ENCODE peak calls at places on chromosomes 6 and 20, in four cellular contexts. One of them, this sample, is unnamed.

GRCh38 chr6:26593278-26594127 is 3.2 kb upstream of the ABT1 start:
- DNase-seq in heart right ventricle: no peak
- DNase-seq in neuronal stem cell: no peak
- DNase-seq in naive thymus-derived CD4-positive, alpha-beta T cell: no peak
- DNase-seq in this sample: no peak

GRCh38 chr6:116451916-116452315 is 9.3 kb upstream of the CALHM6 start:
- DNase-seq in naive thymus-derived CD4-positive, alpha-beta T cell: no peak
- DNase-seq in neuronal stem cell: no peak
- DNase-seq in heart right ventricle: no peak
- DNase-seq in this sample: no peak

GRCh38 chr6:125564941-125565340 is 184.5 kb upstream of the HEY2 start:
- DNase-seq in heart right ventricle: no peak
- DNase-seq in neuronal stem cell: peak
- DNase-seq in naive thymus-derived CD4-positive, alpha-beta T cell: no peak
- DNase-seq in this sample: no peak

GRCh38 chr6:104689551-104690205 is 170.0 kb downstream of the HACE1 start:
- DNase-seq in heart right ventricle: no peak
- DNase-seq in neuronal stem cell: no peak
- DNase-seq in naive thymus-derived CD4-positive, alpha-beta T cell: no peak
- DNase-seq in this sample: no peak

GRCh38 chr6:16146527-16146955 is 17.7 kb downstream of the MYLIP start:
- DNase-seq in naive thymus-derived CD4-positive, alpha-beta T cell: no peak
- DNase-seq in neuronal stem cell: no peak
- DNase-seq in heart right ventricle: no peak
- DNase-seq in this sample: no peak

GRCh38 chr20:63230800-63231268 is 4.9 kb upstream of the BIRC7 start:
- DNase-seq in heart right ventricle: peak
- DNase-seq in naive thymus-derived CD4-positive, alpha-beta T cell: no peak
- DNase-seq in neuronal stem cell: peak
- DNase-seq in this sample: no peak

GRCh38 chr6:4023240-4023639 is 55.7 kb downstream of the FAM217A start:
- DNase-seq in naive thymus-derived CD4-positive, alpha-beta T cell: no peak
- DNase-seq in neuronal stem cell: no peak
- DNase-seq in heart right ventricle: no peak
- DNase-seq in this sample: no peak

GRCh38 chr6:9537381-9537780 is 877.5 kb downstream of the TFAP2A start:
- DNase-seq in naive thymus-derived CD4-positive, alpha-beta T cell: no peak
- DNase-seq in heart right ventricle: no peak
- DNase-seq in neuronal stem cell: no peak
- DNase-seq in this sample: no peak

GRCh38 chr6:111625511-111626331 is 20.0 kb upstream of the TRAF3IP2 start:
- DNase-seq in naive thymus-derived CD4-positive, alpha-beta T cell: no peak
- DNase-seq in neuronal stem cell: no peak
- DNase-seq in heart right ventricle: peak
- DNase-seq in this sample: no peak

GRCh38 chr20:44648579-44648978 is 2.9 kb downstream of the ADA start:
- DNase-seq in neuronal stem cell: no peak
- DNase-seq in heart right ventricle: no peak
- DNase-seq in naive thymus-derived CD4-positive, alpha-beta T cell: no peak
- DNase-seq in this sample: no peak

GRCh38 chr20:4434681-4435080 is 287.0 kb upstream of the PRND start:
- DNase-seq in naive thymus-derived CD4-positive, alpha-beta T cell: no peak
- DNase-seq in heart right ventricle: no peak
- DNase-seq in neuronal stem cell: no peak
- DNase-seq in this sample: no peak
- H3K27ac ChIP-seq in naive thymus-derived CD4-positive, alpha-beta T cell: no peak
- H3K27ac ChIP-seq in heart right ventricle: no peak
- H3K27ac ChIP-seq in neuronal stem cell: no peak
- H3K27ac ChIP-seq in this sample: no peak

GRCh38 chr6:142266060-142266459 is 35.7 kb upstream of the ADGRG6 start:
- DNase-seq in naive thymus-derived CD4-positive, alpha-beta T cell: no peak
- DNase-seq in heart right ventricle: no peak
- DNase-seq in neuronal stem cell: no peak
- DNase-seq in this sample: no peak

GRCh38 chr6:142260748-142261147 is 41.1 kb upstream of the ADGRG6 start:
- DNase-seq in heart right ventricle: no peak
- DNase-seq in naive thymus-derived CD4-positive, alpha-beta T cell: no peak
- DNase-seq in neuronal stem cell: no peak
- DNase-seq in this sample: no peak

GRCh38 chr6:142271476-142271875 is 30.3 kb upstream of the ADGRG6 start:
- DNase-seq in heart right ventricle: no peak
- DNase-seq in naive thymus-derived CD4-positive, alpha-beta T cell: no peak
- DNase-seq in neuronal stem cell: no peak
- DNase-seq in this sample: no peak

GRCh38 chr6:142262231-142262630 is 39.6 kb upstream of the ADGRG6 start:
- DNase-seq in neuronal stem cell: no peak
- DNase-seq in naive thymus-derived CD4-positive, alpha-beta T cell: no peak
- DNase-seq in heart right ventricle: no peak
- DNase-seq in this sample: no peak

DNA sequence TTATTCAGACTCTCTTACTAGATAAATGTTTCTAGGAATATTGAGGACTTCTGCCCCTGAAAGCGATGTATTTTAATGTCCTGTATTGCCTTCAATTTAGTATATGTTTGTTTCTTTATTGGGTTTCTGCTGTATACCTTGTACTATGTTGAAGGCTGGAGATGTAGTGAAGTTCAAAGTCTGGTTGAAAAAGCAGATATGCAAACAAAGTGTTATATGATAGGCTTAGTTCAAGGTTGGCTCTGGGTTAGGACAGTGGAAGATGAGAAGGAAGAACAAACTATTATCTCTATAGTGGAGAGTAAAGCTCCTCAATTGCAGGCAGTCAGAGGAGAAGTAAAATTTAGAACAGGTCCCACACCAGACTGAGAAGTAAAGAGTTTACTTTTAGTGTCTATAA is 36.3 kb upstream of the ADGRG6 start:
- DNase-seq in naive thymus-derived CD4-positive, alpha-beta T cell: no peak
- DNase-seq in neuronal stem cell: no peak
- DNase-seq in heart right ventricle: no peak
- DNase-seq in this sample: no peak
- H3K27ac ChIP-seq in naive thymus-derived CD4-positive, alpha-beta T cell: no peak
- H3K27ac ChIP-seq in neuronal stem cell: no peak
- H3K27ac ChIP-seq in heart right ventricle: no peak
- H3K27ac ChIP-seq in this sample: no peak

GRCh38 chr20:4038676-4039075 is 23.3 kb upstream of the RNF24 start:
- DNase-seq in naive thymus-derived CD4-positive, alpha-beta T cell: no peak
- DNase-seq in heart right ventricle: no peak
- DNase-seq in neuronal stem cell: no peak
- DNase-seq in this sample: no peak
- H3K27ac ChIP-seq in naive thymus-derived CD4-positive, alpha-beta T cell: peak
- H3K27ac ChIP-seq in heart right ventricle: no peak
- H3K27ac ChIP-seq in neuronal stem cell: no peak
- H3K27ac ChIP-seq in this sample: peak

GRCh38 chr20:57250607-57251343 is 15.7 kb downstream of the BMP7 start:
- DNase-seq in heart right ventricle: no peak
- DNase-seq in naive thymus-derived CD4-positive, alpha-beta T cell: no peak
- DNase-seq in neuronal stem cell: no peak
- DNase-seq in this sample: no peak

GRCh38 chr20:57248132-57248797 is 18.2 kb downstream of the BMP7 start:
- DNase-seq in neuronal stem cell: no peak
- DNase-seq in heart right ventricle: no peak
- DNase-seq in naive thymus-derived CD4-positive, alpha-beta T cell: no peak
- DNase-seq in this sample: no peak

GRCh38 chr20:57247292-57247975 is 19.0 kb downstream of the BMP7 start:
- DNase-seq in neuronal stem cell: no peak
- DNase-seq in naive thymus-derived CD4-positive, alpha-beta T cell: no peak
- DNase-seq in heart right ventricle: no peak
- DNase-seq in this sample: no peak

GRCh38 chr20:57249772-57250171 is 16.7 kb downstream of the BMP7 start:
- DNase-seq in heart right ventricle: no peak
- DNase-seq in neuronal stem cell: no peak
- DNase-seq in naive thymus-derived CD4-positive, alpha-beta T cell: no peak
- DNase-seq in this sample: no peak

GRCh38 chr20:57249073-57249472 is 17.4 kb downstream of the BMP7 start:
- DNase-seq in heart right ventricle: no peak
- DNase-seq in neuronal stem cell: no peak
- DNase-seq in naive thymus-derived CD4-positive, alpha-beta T cell: no peak
- DNase-seq in this sample: no peak
- H3K27ac ChIP-seq in heart right ventricle: no peak
- H3K27ac ChIP-seq in neuronal stem cell: no peak
- H3K27ac ChIP-seq in naive thymus-derived CD4-positive, alpha-beta T cell: no peak
- H3K27ac ChIP-seq in this sample: no peak

GRCh38 chr6:21107796-21108195 is 485.8 kb upstream of the SOX4 start:
- DNase-seq in naive thymus-derived CD4-positive, alpha-beta T cell: no peak
- DNase-seq in neuronal stem cell: no peak
- DNase-seq in heart right ventricle: no peak
- DNase-seq in this sample: no peak

GRCh38 chr6:21110684-21111398 is 482.7 kb upstream of the SOX4 start:
- DNase-seq in heart right ventricle: no peak
- DNase-seq in neuronal stem cell: no peak
- DNase-seq in naive thymus-derived CD4-positive, alpha-beta T cell: no peak
- DNase-seq in this sample: no peak

GRCh38 chr6:21109421-21110178 is 484.0 kb upstream of the SOX4 start:
- DNase-seq in naive thymus-derived CD4-positive, alpha-beta T cell: no peak
- DNase-seq in neuronal stem cell: no peak
- DNase-seq in heart right ventricle: no peak
- DNase-seq in this sample: no peak

GRCh38 chr6:21115111-21115510 is 478.4 kb upstream of the SOX4 start:
- DNase-seq in heart right ventricle: peak
- DNase-seq in naive thymus-derived CD4-positive, alpha-beta T cell: no peak
- DNase-seq in neuronal stem cell: no peak
- DNase-seq in this sample: no peak

GRCh38 chr6:21111399-21111725 is 482.2 kb upstream of the SOX4 start:
- DNase-seq in naive thymus-derived CD4-positive, alpha-beta T cell: no peak
- DNase-seq in heart right ventricle: no peak
- DNase-seq in neuronal stem cell: no peak
- DNase-seq in this sample: no peak
- H3K27ac ChIP-seq in naive thymus-derived CD4-positive, alpha-beta T cell: no peak
- H3K27ac ChIP-seq in heart right ventricle: no peak
- H3K27ac ChIP-seq in neuronal stem cell: no peak
- H3K27ac ChIP-seq in this sample: no peak

GRCh38 chr20:49603209-49603627 is 35.3 kb upstream of the PTGIS start:
- DNase-seq in heart right ventricle: peak
- DNase-seq in naive thymus-derived CD4-positive, alpha-beta T cell: no peak
- DNase-seq in neuronal stem cell: peak
- DNase-seq in this sample: no peak
- H3K27ac ChIP-seq in heart right ventricle: peak
- H3K27ac ChIP-seq in naive thymus-derived CD4-positive, alpha-beta T cell: no peak
- H3K27ac ChIP-seq in neuronal stem cell: no peak
- H3K27ac ChIP-seq in this sample: no peak

DNA sequence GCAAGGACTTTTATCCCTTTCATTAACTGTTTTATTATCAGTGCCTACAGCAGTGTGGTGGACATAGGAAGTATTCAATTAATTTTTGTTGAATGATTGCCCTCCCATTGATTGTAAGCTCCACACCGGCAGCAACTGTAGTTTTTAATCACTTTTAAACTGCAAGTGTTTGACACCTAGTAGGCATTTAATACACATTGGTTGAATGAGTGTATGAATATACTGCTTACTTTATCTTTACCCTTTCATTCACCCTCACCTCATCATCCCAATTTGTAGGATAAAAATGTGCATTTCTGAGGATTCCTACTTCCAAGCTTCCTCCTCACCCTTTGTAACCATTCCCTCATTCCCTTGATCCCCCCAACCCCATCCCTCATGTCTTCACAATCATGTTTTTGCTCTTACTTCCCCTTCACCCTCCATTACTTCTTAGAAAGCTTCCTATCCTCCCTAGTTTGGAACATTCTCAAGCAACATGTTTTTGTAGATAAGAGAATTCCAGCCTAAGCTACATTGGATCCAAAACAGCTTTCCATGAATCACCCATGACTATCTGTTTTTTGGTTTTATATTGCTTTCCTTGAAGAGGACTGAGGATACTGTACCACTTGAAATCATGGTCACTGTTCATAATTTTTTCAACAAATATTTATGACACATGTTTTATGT is 955 bp upstream of the SLC26A8 start:
- DNase-seq in naive thymus-derived CD4-positive, alpha-beta T cell: no peak
- DNase-seq in heart right ventricle: no peak
- DNase-seq in neuronal stem cell: no peak
- DNase-seq in this sample: no peak
- H3K27ac ChIP-seq in naive thymus-derived CD4-positive, alpha-beta T cell: no peak
- H3K27ac ChIP-seq in heart right ventricle: no peak
- H3K27ac ChIP-seq in neuronal stem cell: no peak
- H3K27ac ChIP-seq in this sample: no peak

GRCh38 chr20:37394543-37395410 is 48.8 kb downstream of the SRC start:
- DNase-seq in neuronal stem cell: no peak
- DNase-seq in naive thymus-derived CD4-positive, alpha-beta T cell: no peak
- DNase-seq in heart right ventricle: no peak
- DNase-seq in this sample: no peak
- H3K27ac ChIP-seq in neuronal stem cell: peak
- H3K27ac ChIP-seq in naive thymus-derived CD4-positive, alpha-beta T cell: no peak
- H3K27ac ChIP-seq in heart right ventricle: no peak
- H3K27ac ChIP-seq in this sample: no peak

GRCh38 chr6:169917153-169917552 is 165.7 kb downstream of the ERMARD start:
- DNase-seq in naive thymus-derived CD4-positive, alpha-beta T cell: no peak
- DNase-seq in neuronal stem cell: no peak
- DNase-seq in heart right ventricle: no peak
- DNase-seq in this sample: no peak

GRCh38 chr6:169915769-169916550 is 164.5 kb downstream of the ERMARD start:
- DNase-seq in naive thymus-derived CD4-positive, alpha-beta T cell: no peak
- DNase-seq in neuronal stem cell: no peak
- DNase-seq in heart right ventricle: no peak
- DNase-seq in this sample: no peak

GRCh38 chr6:169920359-169921020 is 169.1 kb downstream of the ERMARD start:
- DNase-seq in neuronal stem cell: no peak
- DNase-seq in heart right ventricle: no peak
- DNase-seq in naive thymus-derived CD4-positive, alpha-beta T cell: no peak
- DNase-seq in this sample: no peak

GRCh38 chr6:169918954-169919549 is 167.6 kb downstream of the ERMARD start:
- DNase-seq in naive thymus-derived CD4-positive, alpha-beta T cell: no peak
- DNase-seq in neuronal stem cell: no peak
- DNase-seq in heart right ventricle: no peak
- DNase-seq in this sample: no peak

GRCh38 chr6:169918239-169918953 is 167.0 kb downstream of the ERMARD start:
- DNase-seq in heart right ventricle: no peak
- DNase-seq in naive thymus-derived CD4-positive, alpha-beta T cell: no peak
- DNase-seq in neuronal stem cell: no peak
- DNase-seq in this sample: no peak
- H3K27ac ChIP-seq in heart right ventricle: no peak
- H3K27ac ChIP-seq in naive thymus-derived CD4-positive, alpha-beta T cell: no peak
- H3K27ac ChIP-seq in neuronal stem cell: no peak
- H3K27ac ChIP-seq in this sample: no peak

GRCh38 chr6:72820153-72820552 is 198.3 kb downstream of the KCNQ5 start:
- DNase-seq in neuronal stem cell: no peak
- DNase-seq in naive thymus-derived CD4-positive, alpha-beta T cell: no peak
- DNase-seq in heart right ventricle: no peak
- DNase-seq in this sample: no peak

GRCh38 chr6:72825265-72825918 is 203.5 kb downstream of the KCNQ5 start:
- DNase-seq in naive thymus-derived CD4-positive, alpha-beta T cell: no peak
- DNase-seq in neuronal stem cell: no peak
- DNase-seq in heart right ventricle: no peak
- DNase-seq in this sample: no peak

GRCh38 chr6:72824833-72825232 is 203.0 kb downstream of the KCNQ5 start:
- DNase-seq in neuronal stem cell: no peak
- DNase-seq in heart right ventricle: no peak
- DNase-seq in naive thymus-derived CD4-positive, alpha-beta T cell: no peak
- DNase-seq in this sample: no peak

GRCh38 chr6:72820906-72821305 is 199.0 kb downstream of the KCNQ5 start:
- DNase-seq in heart right ventricle: no peak
- DNase-seq in naive thymus-derived CD4-positive, alpha-beta T cell: no peak
- DNase-seq in neuronal stem cell: no peak
- DNase-seq in this sample: no peak

GRCh38 chr6:72822691-72823090 is 200.8 kb downstream of the KCNQ5 start:
- DNase-seq in naive thymus-derived CD4-positive, alpha-beta T cell: no peak
- DNase-seq in neuronal stem cell: no peak
- DNase-seq in heart right ventricle: no peak
- DNase-seq in this sample: no peak
- H3K27ac ChIP-seq in naive thymus-derived CD4-positive, alpha-beta T cell: no peak
- H3K27ac ChIP-seq in neuronal stem cell: no peak
- H3K27ac ChIP-seq in heart right ventricle: no peak
- H3K27ac ChIP-seq in this sample: no peak

This sample was measured in CD4-positive, alpha-beta memory T cell.